ENCODE peak calls at places on chromosomes 1 and 21, in seven cellular contexts. F, M, X, U, Y, C and Z are unnamed samples.

GRCh38 chr1:35857830-35858229 is 25.2 kb upstream of the AGO1 start:
- DNase-seq in F (peak; percentile 2), M (peak; percentile 26), X (no peak), U (no peak), Y (no peak), C (no peak), Z (peak; percentile 48)

GRCh38 chr21:14942801-14943490 is 121.9 kb downstream of the NRIP1 start:
- DNase-seq in F (no peak), M (no peak), X (no peak), U (no peak), Y (no peak), C (no peak), Z (no peak)

GRCh38 chr1:1290238-1290731 is 10.0 kb downstream of the SCNN1D start:
- DNase-seq in F (peak; percentile 85), M (peak; percentile 77), X (peak; percentile 66), U (no peak), Y (no peak), C (no peak), Z (peak; percentile 65)

GRCh38 chr1:78619446-78619802 is 824 bp upstream of the IFI44L start:
- DNase-seq in F (no peak), M (peak; percentile 15), X (no peak), U (no peak), Y (no peak), C (no peak), Z (no peak)

GRCh38 chr1:95407864-95408291 is 173.9 kb downstream of the RWDD3 start:
- DNase-seq in F (no peak), M (no peak), X (no peak), U (no peak), Y (no peak), C (no peak), Z (peak; percentile 99)

GRCh38 chr1:173005196-173005864 is 45.4 kb downstream of the TNFSF18 start:
- DNase-seq in F (no peak), M (no peak), X (no peak), U (no peak), Y (no peak), C (no peak), Z (peak; percentile 71)

GRCh38 chr1:112544011-112544688 is 35.4 kb downstream of the WNT2B start:
- DNase-seq in F (peak; percentile 19), M (peak; percentile 5), X (no peak), U (peak; percentile 59), Y (no peak), C (no peak), Z (peak; percentile 9)

GRCh38 chr21:15682977-15683376 is 46.8 kb upstream of the USP25 start:
- DNase-seq in F (no peak), M (no peak), X (no peak), U (no peak), Y (no peak), C (no peak), Z (no peak)

GRCh38 chr1:112605633-112606327 is 13.2 kb downstream of the ST7L start:
- DNase-seq in F (no peak), M (peak; percentile 12), X (no peak), U (no peak), Y (no peak), C (no peak), Z (no peak)

GRCh38 chr1:236140705-236141446 is 1.5 kb upstream of the GPR137B start:
- DNase-seq in F (no peak), M (no peak), X (no peak), U (no peak), Y (no peak), C (no peak), Z (no peak)

GRCh38 chr1:103529746-103530145 is 4.2 kb downstream of the RNPC3 start:
- DNase-seq in F (no peak), M (peak; percentile 48), X (no peak), U (no peak), Y (no peak), C (no peak), Z (no peak)

GRCh38 chr1:160354388-160354985 is 11.3 kb downstream of the NCSTN start:
- DNase-seq in F (peak; percentile 53), M (peak; percentile 47), X (no peak), U (no peak), Y (no peak), C (no peak), Z (peak; percentile 61)

GRCh38 chr1:43329995-43330751 is 7.4 kb upstream of the MPL start:
- DNase-seq in F (peak; percentile 20), M (peak; percentile 84), X (no peak), U (peak; percentile 77), Y (no peak), C (no peak), Z (no peak)

GRCh38 chr1:179143332-179143731 is 61.5 kb downstream of the TOR3A start:
- DNase-seq in F (no peak), M (no peak), X (no peak), U (no peak), Y (no peak), C (no peak), Z (peak; percentile 71)

GRCh38 chr21:26732442-26733221 is 112.6 kb downstream of the ADAMTS1 start:
- DNase-seq in F (peak; percentile 44), M (peak; percentile 28), X (peak; percentile 34), U (peak; percentile 34), Y (no peak), C (peak; percentile 69), Z (peak; percentile 61)

GRCh38 chr1:109787211-109787844 is 23.6 kb upstream of the EPS8L3 start:
- DNase-seq in F (no peak), M (no peak), X (no peak), U (no peak), Y (no peak), C (peak; percentile 49), Z (no peak)